ENCODE peak calls at places on chromosome 19, in six cellular contexts. D, J, F, E, X and Y are unnamed samples.

GRCh38 chr19:6235031-6235951 is 44.5 kb downstream of the MLLT1 start:
- DNase-seq in D (peak; percentile 10), J (no peak), F (no peak), E (peak; percentile 53), X (no peak), Y (peak; percentile 17)

GRCh38 chr19:44845286-44845611 is 848 bp upstream of the NECTIN2 start:
- DNase-seq in D (no peak), J (no peak), F (peak; percentile 64), E (no peak), X (no peak), Y (no peak)

GRCh38 chr19:5621945-5622464 is 571 bp downstream of the SAFB2 start:
- DNase-seq in D (peak; percentile 58), J (no peak), F (peak; percentile 38), E (no peak), X (peak; percentile 23), Y (peak; percentile 48)

GRCh38 chr19:51708811-51709210 is 15.0 kb downstream of the HAS1 start:
- DNase-seq in D (no peak), J (no peak), F (no peak), E (no peak), X (no peak), Y (no peak)

GRCh38 chr19:33640773-33641172 is 19.0 kb downstream of the CHST8 start:
- DNase-seq in D (no peak), J (no peak), F (no peak), E (no peak), X (no peak), Y (no peak)

GRCh38 chr19:55447421-55448174 is 4.5 kb upstream of the SHISA7 start:
- DNase-seq in D (no peak), J (peak; percentile 90), F (no peak), E (no peak), X (no peak), Y (no peak)

GRCh38 chr19:15252398-15253018 is 20.3 kb upstream of the EPHX3 start:
- DNase-seq in D (no peak), J (peak; percentile 33), F (no peak), E (no peak), X (no peak), Y (no peak)

GRCh38 chr19:17074628-17075034 is 621 bp downstream of the HAUS8 start:
- DNase-seq in D (no peak), J (no peak), F (no peak), E (peak; percentile 38), X (peak; percentile 77), Y (no peak)

GRCh38 chr19:56637976-56638555 is 4.9 kb upstream of the SMIM17 start:
- DNase-seq in D (peak; percentile 85), J (peak; percentile 62), F (peak; percentile 23), E (no peak), X (peak; percentile 41), Y (no peak)

GRCh38 chr19:6354098-6354674 is 7.1 kb upstream of the CLPP start:
- DNase-seq in D (no peak), J (no peak), F (no peak), E (peak; percentile 1), X (peak; percentile 25), Y (no peak)

GRCh38 chr19:10651821-10652220 is 2.3 kb upstream of the ILF3 start:
- DNase-seq in D (no peak), J (no peak), F (no peak), E (no peak), X (peak; percentile 33), Y (no peak)

GRCh38 chr19:10653732-10654609 is at the start of gene ILF3:
- DNase-seq in D (peak; percentile 100), J (peak; percentile 100), F (peak; percentile 100), E (peak; percentile 98), X (peak; percentile 100), Y (peak; percentile 98)

GRCh38 chr19:10655457-10656312 is 1.5 kb downstream of the ILF3 start:
- DNase-seq in D (peak; percentile 40), J (peak; percentile 17), F (no peak), E (no peak), X (peak; percentile 48), Y (no peak)

GRCh38 chr19:10653482-10653731 is 739 bp upstream of the ILF3 start:
- DNase-seq in D (no peak), J (no peak), F (no peak), E (no peak), X (no peak), Y (no peak)

DNA sequence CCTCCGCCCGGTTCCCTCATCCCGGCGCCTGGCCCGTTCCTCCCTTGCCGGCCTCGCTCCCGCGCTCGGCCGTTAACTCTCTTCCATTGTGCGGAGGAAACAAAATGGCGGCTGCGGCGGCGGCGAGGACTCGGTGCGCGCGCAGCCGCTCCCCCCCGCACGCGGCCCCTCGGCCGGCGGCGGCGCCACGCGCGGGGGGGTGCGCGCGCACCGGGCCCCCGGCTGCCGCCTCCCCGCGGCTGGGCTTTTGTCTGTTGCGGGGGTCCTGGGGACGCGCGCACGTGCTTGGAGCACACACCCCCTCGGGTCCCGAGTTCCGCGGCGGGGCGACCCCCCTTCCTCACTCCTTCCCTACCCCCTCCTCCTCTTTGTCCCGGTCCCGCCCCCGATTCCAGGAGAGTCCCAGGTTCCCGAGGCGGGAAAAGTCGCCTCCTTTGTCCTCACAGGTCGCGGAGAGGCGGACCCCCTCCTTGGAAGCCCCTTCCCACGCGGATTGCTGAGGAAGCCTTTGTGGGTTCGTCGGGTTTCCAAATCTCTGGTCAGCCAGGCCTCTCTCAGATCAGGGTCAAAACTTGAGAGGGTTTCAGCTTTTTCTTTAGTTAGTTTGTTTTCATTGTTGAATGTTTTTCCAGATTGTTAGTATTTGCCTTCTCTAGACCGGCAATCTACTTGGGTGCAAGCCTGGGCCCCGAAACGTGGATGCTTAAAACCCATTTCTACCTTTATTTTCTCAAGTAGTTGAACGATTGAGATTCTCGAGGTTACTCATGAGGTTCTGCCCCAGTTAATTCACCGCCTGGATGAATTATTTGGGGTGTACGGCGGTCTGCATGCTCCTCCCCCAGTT is 687 bp downstream of the ILF3 start:
- DNase-seq in D (peak; percentile 65), J (peak; percentile 37), F (peak; percentile 60), E (peak; percentile 85), X (peak; percentile 71), Y (peak; percentile 66)
- H3K4me1 ChIP-seq in D (peaks cover 61% of the 10 kb centered on the region), J (peaks cover 25% of the 10 kb centered on the region), F (peaks cover 9% of the 10 kb centered on the region), E (peaks cover 58% of the 10 kb centered on the region), X (peaks cover 49% of the 10 kb centered on the region), Y (no peaks in the 10 kb centered on the region)

DNA sequence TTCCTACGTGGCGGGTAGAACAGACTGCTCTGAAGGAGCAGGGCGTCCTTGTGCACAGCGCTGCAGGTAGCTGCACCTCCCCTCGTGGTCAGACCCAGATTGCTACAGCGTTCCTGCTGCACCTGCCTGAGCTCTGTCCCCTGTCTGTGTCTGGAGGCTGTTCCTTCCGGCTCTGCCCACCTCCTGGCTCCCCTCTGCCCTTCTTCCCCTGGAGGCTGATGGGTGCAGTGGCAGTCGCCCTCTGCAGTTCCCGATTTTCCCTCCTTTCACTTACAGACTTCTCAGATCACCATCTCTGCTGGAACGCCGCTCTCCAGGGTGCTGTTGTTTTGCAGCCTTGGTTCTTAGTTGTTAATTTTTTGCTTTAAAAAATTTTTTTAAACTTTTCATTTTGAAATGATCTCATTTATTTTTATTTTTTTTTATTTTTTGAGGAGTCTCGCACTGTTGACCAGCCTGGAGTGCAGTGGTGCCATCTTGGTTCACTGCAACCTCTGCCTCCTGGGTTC is 53.6 kb downstream of the SMARCA4 start:
- DNase-seq in D (no peak), J (no peak), F (no peak), E (no peak), X (no peak), Y (no peak)
- TF ChIP-seq CTCF in D (no peak), J (no peak), F (no peak), E (no peak), X (no peak), Y (no peak)

DNA sequence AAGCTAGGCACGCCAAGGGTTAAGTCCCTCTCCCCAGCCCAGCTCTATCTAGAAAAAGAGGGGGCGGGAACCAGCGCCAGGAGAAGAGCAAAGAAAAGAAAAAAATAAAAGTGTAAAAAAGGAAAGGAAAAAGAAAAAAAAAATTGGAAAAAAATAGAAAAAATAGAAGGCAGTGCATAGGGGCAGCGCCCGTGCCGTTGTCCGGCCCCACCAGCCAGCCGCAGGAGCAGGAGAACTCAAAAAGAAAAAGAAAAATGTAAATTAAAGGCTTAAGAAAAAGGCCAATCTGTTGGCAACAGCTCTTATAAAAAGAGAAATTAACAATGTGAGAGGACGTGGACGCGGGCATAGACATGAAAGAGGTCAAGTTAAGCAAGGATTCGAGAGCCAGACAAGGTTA is 105.4 kb upstream of the ZNF98 start:
- DNase-seq in D (no peak), J (no peak), F (no peak), E (no peak), X (no peak), Y (no peak)
- H3K27ac ChIP-seq in D (no peak overlapping the region), J (no peak overlapping the region), F (peak overlapping the region; percentile 49), E (no peak overlapping the region), X (no peak overlapping the region), Y (no peak overlapping the region)

DNA sequence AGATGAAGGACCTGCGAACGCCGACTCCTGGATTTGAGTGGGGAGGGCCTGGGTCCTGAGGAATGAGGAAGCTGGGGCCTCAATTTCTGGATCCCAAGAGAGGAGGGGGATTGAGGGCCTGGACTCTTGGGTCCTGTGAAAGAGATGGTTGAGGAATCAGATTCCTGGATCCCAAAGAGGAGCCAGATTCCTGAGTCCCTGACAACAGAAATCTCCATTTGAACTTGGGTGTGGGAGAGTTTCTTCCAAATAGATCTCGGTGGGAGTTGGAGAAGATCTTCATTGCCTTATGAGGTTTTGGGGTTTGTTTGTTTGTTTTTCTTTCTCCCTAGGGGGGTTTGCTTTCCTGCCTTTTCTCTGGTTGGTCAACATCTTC is 624 bp downstream of the PSENEN start:
- DNase-seq in D (no peak), J (no peak), F (no peak), E (no peak), X (no peak), Y (no peak)
- H3K4me1 ChIP-seq in D (peaks cover 51% of the 10 kb centered on the region), J (peaks cover 34% of the 10 kb centered on the region), F (peaks cover 23% of the 10 kb centered on the region), E (peaks cover 75% of the 10 kb centered on the region), X (peaks cover 55% of the 10 kb centered on the region), Y (peaks cover 6% of the 10 kb centered on the region)

GRCh38 chr19:38952395-38953165 is 21.8 kb downstream of the MRPS12 start:
- DNase-seq in D (no peak), J (peak; percentile 78), F (no peak), E (no peak), X (peak; percentile 63), Y (no peak)
- TF ChIP-seq CTCF in D (no peak), J (peak; percentile 74), F (no peak), E (no peak), X (peak; percentile 76), Y (peak; percentile 60)

GRCh38 chr19:53101518-53101917 is 1.7 kb downstream of the ZNF160 start:
- DNase-seq in D (no peak), J (no peak), F (no peak), E (no peak), X (peak; percentile 33), Y (no peak)

GRCh38 chr19:53102701-53103140 is 501 bp downstream of the ZNF160 start:
- DNase-seq in D (peak; percentile 48), J (peak; percentile 29), F (peak; percentile 26), E (peak; percentile 82), X (peak; percentile 63), Y (no peak)

GRCh38 chr19:53103903-53104203 is 631 bp upstream of the ZNF160 start:
- DNase-seq in D (no peak), J (no peak), F (no peak), E (no peak), X (no peak), Y (no peak)

GRCh38 chr19:53103141-53103902 is at the start of gene ZNF160:
- DNase-seq in D (peak; percentile 99), J (peak; percentile 95), F (peak; percentile 98), E (peak; percentile 100), X (peak; percentile 96), Y (peak; percentile 97)

DNA sequence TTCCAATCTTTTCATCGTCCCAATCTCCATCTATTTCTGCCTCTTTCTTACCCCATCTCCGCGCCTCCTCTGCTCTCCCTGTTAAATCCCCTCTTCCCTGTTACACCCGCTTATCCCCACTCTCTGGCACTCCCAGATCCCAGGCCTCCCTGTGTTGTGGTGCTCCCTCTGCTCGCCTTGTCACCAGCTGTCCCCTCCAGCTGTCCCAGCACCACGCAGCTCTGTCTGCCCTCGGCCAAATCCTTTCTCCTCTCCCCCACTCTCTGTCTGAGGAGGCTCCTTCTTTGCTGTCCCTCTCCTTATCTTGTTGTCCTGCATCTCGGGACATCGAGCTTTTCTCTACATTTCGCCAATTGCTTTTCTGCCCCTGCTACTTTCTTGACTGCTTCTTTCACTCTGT is 1.0 kb downstream of the ZNF160 start:
- DNase-seq in D (no peak), J (no peak), F (no peak), E (no peak), X (no peak), Y (no peak)
- H3K27ac ChIP-seq in D (peak overlapping the region; percentile 97), J (no peak overlapping the region), F (peak overlapping the region; percentile 87), E (no peak overlapping the region), X (peak overlapping the region; percentile 60), Y (peak overlapping the region; percentile 91)